ENCODE peak calls at places on chromosomes 3 and 15, in seven cellular contexts. M is B cell; U is frontal cortex; R is stimulated activated CD4-positive, alpha-beta T cell treated with anti-CD3 and anti-CD28 coated beads, Interleukin-4, amount 100 ng/mL, for 24 hours; D is NCI-H460; Z is GM04504; W is activated T-helper 1 cell treated with anti-CD3 and anti-CD28 coated beads, Interleukin-12 subunit alpha, Interleukin-12 subunit beta, Interleukin-2, Interleukin-4 antibody, amounts not matched to agents 30 ng/mL and 10 ng/mL and 1 ng/mL, durations not matched to agents 14 hours and 24 hours and 36 hours. O is an unnamed sample.

GRCh38 chr3:63387568-63387967 is 109.5 kb downstream of the SYNPR start:
- DNase-seq in M (no peak), U (no peak), R (no peak), D (no peak), Z (no peak), W (no peak), O (no peak)

GRCh38 chr3:148466143-148466542 is 231.6 kb upstream of the AGTR1 start:
- DNase-seq in M (no peak), U (no peak), R (no peak), D (no peak), Z (peak; percentile 11), W (no peak), O (no peak)

GRCh38 chr15:45129651-45130129 is at the start of the genes DUOX1 and DUOXA1:
- DNase-seq in M (peak; percentile 56), U (peak; percentile 53), R (peak; percentile 22), D (no peak), Z (no peak), W (no peak), O (peak; percentile 16)

GRCh38 chr15:100330221-100330620 is 11.6 kb downstream of the ADAMTS17 start:
- DNase-seq in M (no peak), U (no peak), R (peak; percentile 39), D (no peak), Z (no peak), W (no peak), O (no peak)

GRCh38 chr3:108509263-108509662 is 1.1 kb downstream of the MYH15 start:
- DNase-seq in M (no peak), U (no peak), R (no peak), D (no peak), Z (no peak), W (no peak), O (no peak)

GRCh38 chr3:46299608-46300460 is 54.1 kb upstream of the CCR2 start:
- DNase-seq in M (peak; percentile 54), U (no peak), R (no peak), D (no peak), Z (no peak), W (no peak), O (no peak)

GRCh38 chr3:194204793-194205065 is 68.8 kb downstream of the HES1 start:
- DNase-seq in M (no peak), U (no peak), R (no peak), D (no peak), Z (no peak), W (no peak), O (no peak)

GRCh38 chr15:99708563-99708962 is 24.7 kb downstream of the LYSMD4 start:
- DNase-seq in M (no peak), U (no peak), R (no peak), D (peak; percentile 82), Z (peak; percentile 75), W (no peak), O (peak; percentile 79)

GRCh38 chr15:57356636-57357035 is 19.7 kb upstream of the CGNL1 start:
- DNase-seq in M (no peak), U (no peak), R (no peak), D (no peak), Z (peak; percentile 28), W (no peak), O (no peak)

GRCh38 chr3:24158756-24159155 is 213.7 kb downstream of the NR1D2 start:
- DNase-seq in M (no peak), U (no peak), R (no peak), D (no peak), Z (no peak), W (no peak), O (no peak)

GRCh38 chr3:179066058-179066457 is 5.6 kb downstream of the ZMAT3 start:
- DNase-seq in M (no peak), U (no peak), R (no peak), D (no peak), Z (no peak), W (no peak), O (no peak)

GRCh38 chr15:66095871-66096710 is 157.5 kb downstream of the MEGF11 start:
- DNase-seq in M (no peak), U (no peak), R (no peak), D (no peak), Z (no peak), W (no peak), O (no peak)

GRCh38 chr15:55969582-55969981 is 23.8 kb downstream of the NEDD4 start:
- DNase-seq in M (no peak), U (no peak), R (no peak), D (no peak), Z (no peak), W (no peak), O (no peak)

GRCh38 chr3:129240436-129240835 is 9.0 kb upstream of the COPG1 start:
- DNase-seq in M (no peak), U (no peak), R (no peak), D (no peak), Z (no peak), W (no peak), O (no peak)

GRCh38 chr15:66955871-66956585 is 109.4 kb upstream of the SMAD3 start:
- DNase-seq in M (no peak), U (no peak), R (no peak), D (no peak), Z (no peak), W (no peak), O (peak; percentile 56)

GRCh38 chr3:32424581-32425250 is 33.1 kb downstream of the CMTM7 start:
- DNase-seq in M (no peak), U (no peak), R (peak; percentile 2), D (no peak), Z (no peak), W (no peak), O (no peak)

GRCh38 chr3:5245927-5246326 is 58.4 kb downstream of the EDEM1 start:
- DNase-seq in M (no peak), U (no peak), R (no peak), D (no peak), Z (no peak), W (no peak), O (no peak)

GRCh38 chr3:45664558-45664957 is 24.6 kb upstream of the SACM1L start:
- DNase-seq in M (peak; percentile 57), U (no peak), R (peak; percentile 77), D (no peak), Z (no peak), W (peak; percentile 68), O (no peak)

GRCh38 chr15:31212956-31213694 is 111.6 kb upstream of the TRPM1 start:
- DNase-seq in M (no peak), U (no peak), R (no peak), D (no peak), Z (no peak), W (no peak), O (no peak)

GRCh38 chr15:58138106-58138505 is at the start of gene AQP9:
- DNase-seq in M (no peak), U (no peak), R (no peak), D (no peak), Z (no peak), W (no peak), O (no peak)

GRCh38 chr3:141345951-141346817 is 22.1 kb upstream of the ZBTB38 start:
- DNase-seq in M (no peak), U (no peak), R (no peak), D (no peak), Z (no peak), W (no peak), O (no peak)

GRCh38 chr15:71781179-71781964 is 29.0 kb upstream of the NR2E3 start:
- DNase-seq in M (no peak), U (no peak), R (no peak), D (no peak), Z (no peak), W (no peak), O (no peak)

GRCh38 chr3:39361252-39361927 is 21.8 kb upstream of the SLC25A38 start:
- DNase-seq in M (no peak), U (no peak), R (peak; percentile 44), D (no peak), Z (no peak), W (peak; percentile 71), O (no peak)

GRCh38 chr3:94115482-94115881 is 52.6 kb downstream of the NSUN3 start:
- DNase-seq in M (no peak), U (no peak), R (no peak), D (peak; percentile 19), Z (peak; percentile 3), W (no peak), O (peak; percentile 3)

GRCh38 chr3:122092460-122093165 is 37.5 kb downstream of the CD86 start:
- DNase-seq in M (peak; percentile 38), U (no peak), R (peak; percentile 63), D (peak; percentile 4), Z (no peak), W (peak; percentile 55), O (peak; percentile 10)

GRCh38 chr3:54772707-54773106 is 155.2 kb downstream of the LRTM1 start:
- DNase-seq in M (no peak), U (no peak), R (no peak), D (no peak), Z (no peak), W (no peak), O (no peak)

GRCh38 chr3:134709076-134709475 is 58.3 kb upstream of the KY start:
- DNase-seq in M (no peak), U (no peak), R (no peak), D (no peak), Z (no peak), W (no peak), O (no peak)

GRCh38 chr15:89143503-89144162 is 55.4 kb downstream of the ABHD2 start:
- DNase-seq in M (no peak), U (no peak), R (no peak), D (no peak), Z (peak; percentile 86), W (no peak), O (no peak)